ENCODE peak calls at places on chromosomes 12 and 14, in ten cellular contexts. W, J, I, H, Y, Z, N, Q, O and F are unnamed samples.

GRCh38 chr12:169528-170360 is 44.2 kb downstream of the SLC6A12 start:
- DNase-seq in W (no peak), J (no peak), I (peak), H (no peak), Y (peak), Z (peak), N (no peak), Q (no peak), O (no peak), F (no peak)

GRCh38 chr14:67515386-67516079 is 17.6 kb upstream of the PLEKHH1 start:
- DNase-seq in W (no peak), J (peak), I (no peak), H (no peak), Y (no peak), Z (peak), N (peak), Q (no peak), O (no peak), F (no peak)

GRCh38 chr12:66879392-66879791 is 200.5 kb upstream of the GRIP1 start:
- DNase-seq in W (no peak), J (no peak), I (no peak), H (peak), Y (no peak), Z (no peak), N (no peak), Q (no peak), O (no peak), F (no peak)

GRCh38 chr14:68547305-68548193 is 245.3 kb downstream of the ZFP36L1 start:
- DNase-seq in W (no peak), J (peak), I (no peak), H (no peak), Y (no peak), Z (no peak), N (no peak), Q (no peak), O (peak), F (no peak)

GRCh38 chr12:8948711-8949524 is 527 bp downstream of the M6PR start:
- DNase-seq in W (no peak), J (peak), I (peak), H (no peak), Y (peak), Z (peak), N (no peak), Q (peak), O (peak), F (peak)

GRCh38 chr14:94031880-94032279 is 5.7 kb downstream of the OTUB2 start:
- DNase-seq in W (no peak), J (no peak), I (no peak), H (no peak), Y (no peak), Z (no peak), N (no peak), Q (no peak), O (no peak), F (no peak)

GRCh38 chr12:77433799-77434198 is 368.4 kb upstream of the E2F7 start:
- DNase-seq in W (no peak), J (no peak), I (no peak), H (no peak), Y (no peak), Z (no peak), N (no peak), Q (no peak), O (no peak), F (no peak)

GRCh38 chr12:26277511-26278246 is 82.3 kb downstream of the SSPN start:
- DNase-seq in W (no peak), J (no peak), I (no peak), H (no peak), Y (no peak), Z (no peak), N (no peak), Q (peak), O (no peak), F (peak)

GRCh38 chr12:16112626-16113560 is 164.6 kb downstream of the SLC15A5 start:
- DNase-seq in W (no peak), J (no peak), I (no peak), H (peak), Y (no peak), Z (no peak), N (no peak), Q (no peak), O (no peak), F (no peak)

GRCh38 chr14:45587142-45587541 is 334.1 kb upstream of the MIS18BP1 start:
- DNase-seq in W (no peak), J (no peak), I (no peak), H (no peak), Y (no peak), Z (no peak), N (no peak), Q (no peak), O (no peak), F (no peak)

GRCh38 chr14:105577339-105577861 is 51.0 kb downstream of the TMEM121 start:
- DNase-seq in W (no peak), J (no peak), I (no peak), H (no peak), Y (no peak), Z (no peak), N (no peak), Q (no peak), O (no peak), F (no peak)

GRCh38 chr14:39734306-39734705 is 302.1 kb upstream of the FBXO33 start:
- DNase-seq in W (no peak), J (no peak), I (no peak), H (no peak), Y (no peak), Z (no peak), N (no peak), Q (no peak), O (no peak), F (no peak)

GRCh38 chr12:109753054-109753401 is 39.4 kb downstream of the FAM222A start:
- DNase-seq in W (no peak), J (no peak), I (no peak), H (no peak), Y (no peak), Z (no peak), N (no peak), Q (no peak), O (no peak), F (no peak)

GRCh38 chr14:90049390-90049789 is 12.4 kb upstream of the KCNK13 start:
- DNase-seq in W (no peak), J (no peak), I (no peak), H (no peak), Y (no peak), Z (no peak), N (no peak), Q (no peak), O (no peak), F (no peak)

GRCh38 chr14:99205086-99205688 is 66.8 kb downstream of the BCL11B start:
- DNase-seq in W (no peak), J (no peak), I (no peak), H (no peak), Y (no peak), Z (no peak), N (no peak), Q (no peak), O (no peak), F (no peak)

GRCh38 chr12:49777800-49778748 is 36.7 kb downstream of the TMBIM6 start:
- DNase-seq in W (no peak), J (peak), I (peak), H (no peak), Y (peak), Z (peak), N (no peak), Q (peak), O (peak), F (peak)

GRCh38 chr14:72451081-72451972 is 442.6 kb downstream of the DPF3 start:
- DNase-seq in W (peak), J (no peak), I (no peak), H (no peak), Y (peak), Z (no peak), N (peak), Q (no peak), O (no peak), F (peak)

GRCh38 chr12:58841058-58841798 is 79.1 kb downstream of the LRIG3 start:
- DNase-seq in W (no peak), J (no peak), I (no peak), H (no peak), Y (no peak), Z (no peak), N (no peak), Q (no peak), O (no peak), F (no peak)

GRCh38 chr14:31834616-31835015 is 242.5 kb upstream of the ARHGAP5 start:
- DNase-seq in W (no peak), J (no peak), I (no peak), H (peak), Y (no peak), Z (no peak), N (no peak), Q (no peak), O (peak), F (no peak)